ENCODE peak calls at places on chromosome 20, in eight cellular contexts. L is AG10803; E is H9; J is NCI-H460; T is stimulated activated CD4-positive, alpha-beta T cell treated with anti-CD3 and anti-CD28 coated beads, Interleukin-2, amount 100 ng/mL, for 48 hours; R is DMS 273 treated with DMSO at 0.1 percent for 48 hours; H is mucosa of gallbladder; N is HTR-8/SVneo. O is an unnamed sample.
A peak's percentile ranks its signal among the peaks of the same experiment; 100 is the strongest.

GRCh38 chr20:37243937-37244571 is 17.6 kb downstream of the GHRH start:
- DNase-seq in L (peak; percentile 19), E (no peak), J (no peak), T (no peak), R (no peak), H (no peak), N (no peak), O (peak; percentile 52)

GRCh38 chr20:7799872-7800271 is 140.4 kb downstream of the HAO1 start:
- DNase-seq in L (no peak), E (no peak), J (no peak), T (no peak), R (no peak), H (no peak), N (no peak), O (no peak)

GRCh38 chr20:46901638-46902037 is 7.0 kb downstream of the EYA2 start:
- DNase-seq in L (no peak), E (no peak), J (no peak), T (no peak), R (no peak), H (no peak), N (no peak), O (no peak)

GRCh38 chr20:1672728-1673127 is 15.1 kb upstream of the SIRPG start:
- DNase-seq in L (no peak), E (no peak), J (no peak), T (no peak), R (no peak), H (no peak), N (no peak), O (no peak)

GRCh38 chr20:41701596-41702350 is 83.6 kb upstream of the CHD6 start:
- DNase-seq in L (peak; percentile 77), E (peak; percentile 49), J (no peak), T (no peak), R (no peak), H (no peak), N (no peak), O (no peak)

GRCh38 chr20:18323705-18324104 is 35.4 kb downstream of the ZNF133 start:
- DNase-seq in L (no peak), E (peak; percentile 55), J (no peak), T (no peak), R (no peak), H (no peak), N (no peak), O (no peak)

GRCh38 chr20:15319444-15319843 is 982.0 kb upstream of the FLRT3 start:
- DNase-seq in L (no peak), E (no peak), J (no peak), T (no peak), R (no peak), H (no peak), N (no peak), O (no peak)

GRCh38 chr20:41770427-41770826 is 152.2 kb upstream of the CHD6 start:
- DNase-seq in L (no peak), E (no peak), J (no peak), T (no peak), R (no peak), H (no peak), N (no peak), O (no peak)

GRCh38 chr20:43833511-43834395 is 80.9 kb upstream of the TOX2 start:
- DNase-seq in L (no peak), E (no peak), J (no peak), T (no peak), R (no peak), H (no peak), N (no peak), O (no peak)

GRCh38 chr20:7694940-7695567 is 245.2 kb downstream of the HAO1 start:
- DNase-seq in L (peak; percentile 42), E (no peak), J (no peak), T (no peak), R (no peak), H (no peak), N (no peak), O (no peak)

GRCh38 chr20:53609501-53610445 is 16.1 kb upstream of the ZNF217 start:
- DNase-seq in L (peak; percentile 45), E (no peak), J (peak; percentile 76), T (peak; percentile 62), R (peak; percentile 66), H (peak; percentile 48), N (peak; percentile 67), O (peak; percentile 85)

GRCh38 chr20:58706975-58707681 is 14.5 kb downstream of the NPEPL1 start:
- DNase-seq in L (no peak), E (no peak), J (no peak), T (no peak), R (no peak), H (peak; percentile 7), N (no peak), O (no peak)

GRCh38 chr20:9021699-9022098 is 47.2 kb upstream of the PLCB4 start:
- DNase-seq in L (no peak), E (peak; percentile 58), J (no peak), T (no peak), R (peak; percentile 25), H (no peak), N (no peak), O (no peak)

GRCh38 chr20:6583134-6583738 is 184.2 kb upstream of the BMP2 start:
- DNase-seq in L (peak; percentile 52), E (peak; percentile 56), J (peak; percentile 57), T (no peak), R (peak; percentile 5), H (peak; percentile 32), N (no peak), O (peak; percentile 77)

GRCh38 chr20:36833275-36834020 is 42.5 kb upstream of the TLDC2 start:
- DNase-seq in L (peak; percentile 30), E (no peak), J (no peak), T (no peak), R (no peak), H (peak; percentile 35), N (no peak), O (no peak)

GRCh38 chr20:57748601-57749130 is 38.9 kb upstream of the PMEPA1 start:
- DNase-seq in L (peak; percentile 79), E (no peak), J (peak; percentile 56), T (peak; percentile 28), R (peak; percentile 70), H (peak; percentile 78), N (peak; percentile 100), O (peak; percentile 94)

GRCh38 chr20:58237318-58238182 is 9.1 kb upstream of the ANKRD60 start:
- DNase-seq in L (peak; percentile 80), E (no peak), J (no peak), T (no peak), R (no peak), H (no peak), N (no peak), O (no peak)

GRCh38 chr20:41390889-41391288 is 24.3 kb upstream of the EMILIN3 start:
- DNase-seq in L (no peak), E (no peak), J (no peak), T (no peak), R (no peak), H (no peak), N (no peak), O (no peak)

GRCh38 chr20:36754656-36755222 is 8.8 kb upstream of the NDRG3 start:
- DNase-seq in L (peak; percentile 75), E (peak; percentile 63), J (peak; percentile 59), T (no peak), R (no peak), H (peak; percentile 45), N (peak; percentile 79), O (peak; percentile 50)

GRCh38 chr20:10079964-10080363 is 45.2 kb downstream of the ANKEF1 start:
- DNase-seq in L (peak; percentile 98), E (no peak), J (no peak), T (no peak), R (no peak), H (no peak), N (no peak), O (no peak)

GRCh38 chr20:61765871-61766654 is 299.6 kb downstream of the TAF4 start:
- DNase-seq in L (no peak), E (peak; percentile 75), J (no peak), T (no peak), R (no peak), H (no peak), N (no peak), O (no peak)

GRCh38 chr20:58752565-58752964 is 60.0 kb downstream of the NPEPL1 start:
- DNase-seq in L (no peak), E (no peak), J (no peak), T (no peak), R (no peak), H (no peak), N (no peak), O (no peak)

GRCh38 chr20:32203556-32204484 is 3.7 kb downstream of the PLAGL2 start:
- DNase-seq in L (no peak), E (no peak), J (no peak), T (peak; percentile 66), R (no peak), H (no peak), N (no peak), O (no peak)

GRCh38 chr20:32707691-32708581 is 34.2 kb upstream of the C20orf203 start:
- DNase-seq in L (peak; percentile 76), E (no peak), J (no peak), T (no peak), R (no peak), H (no peak), N (no peak), O (no peak)

GRCh38 chr20:53208110-53208908 is 236.2 kb downstream of the TSHZ2 start:
- DNase-seq in L (no peak), E (peak; percentile 75), J (no peak), T (no peak), R (no peak), H (no peak), N (no peak), O (no peak)

GRCh38 chr20:9279905-9280304 is 211.0 kb downstream of the PLCB4 start:
- DNase-seq in L (no peak), E (no peak), J (no peak), T (no peak), R (no peak), H (no peak), N (no peak), O (no peak)

O was measured in NCI-H1105 treated with DMSO at 0.1 percent for 48 hours.